ENCODE peak calls at places on chromosomes 2 and 18, in eight cellular contexts. E is adrenal gland, U is IMR-90, V is WERI-Rb-1, I is right atrium auricular region, F is cardiac muscle cell, P is SK-N-SH, S is aorta. L is an unnamed sample. For H3K9me3, the result is how much of the 10 kb centered on the place peaks cover.

GRCh38 chr18:9741821-9742541 is 33.9 kb downstream of the RAB31 start:
- DNase-seq in F (peak), E (peak), I (peak), S (peak), P (no peak), V (no peak), U (no peak), L (no peak)

GRCh38 chr18:23121133-23121532 is 14.2 kb upstream of the CABLES1 start:
- DNase-seq in U (no peak), F (no peak), V (no peak), P (no peak), I (no peak), S (no peak), E (no peak), L (no peak)

GRCh38 chr2:139909160-139909559 is 1129.0 kb upstream of the NXPH2 start:
- DNase-seq in V (no peak), E (no peak), U (no peak), F (no peak), S (no peak), P (no peak), I (no peak), L (no peak)

GRCh38 chr18:79962835-79963657 is 1.4 kb upstream of the HSBP1L1 start:
- DNase-seq in I (no peak), E (no peak), P (no peak), U (no peak), S (no peak), F (no peak), V (no peak), L (no peak)

GRCh38 chr2:209146682-209147320 is 277.0 kb upstream of the MAP2 start:
- DNase-seq in U (no peak), E (no peak), F (no peak), I (no peak), P (no peak), V (no peak), S (no peak), L (no peak)

GRCh38 chr2:192885569-192886160 is 690.9 kb upstream of the TMEFF2 start:
- DNase-seq in P (no peak), E (no peak), F (no peak), S (no peak), I (no peak), U (no peak), V (no peak), L (no peak)

GRCh38 chr18:74230922-74231714 is 60.6 kb downstream of the CYB5A start:
- DNase-seq in V (no peak), S (no peak), P (no peak), I (no peak), F (no peak), E (no peak), U (no peak), L (peak)

GRCh38 chr2:191757256-191757655 is 79.3 kb downstream of the NABP1 start:
- DNase-seq in V (no peak), P (no peak), S (no peak), U (no peak), F (no peak), I (no peak), E (no peak), L (no peak)

GRCh38 chr18:28789460-28789859 is 612.5 kb upstream of the CDH2 start:
- DNase-seq in E (no peak), U (no peak), I (no peak), V (no peak), S (no peak), F (no peak), P (no peak), L (no peak)

GRCh38 chr2:199940373-199940772 is 14.9 kb downstream of the TYW5 start:
- DNase-seq in I (no peak), S (no peak), V (no peak), E (peak), U (peak), P (peak), F (no peak), L (no peak)

DNA sequence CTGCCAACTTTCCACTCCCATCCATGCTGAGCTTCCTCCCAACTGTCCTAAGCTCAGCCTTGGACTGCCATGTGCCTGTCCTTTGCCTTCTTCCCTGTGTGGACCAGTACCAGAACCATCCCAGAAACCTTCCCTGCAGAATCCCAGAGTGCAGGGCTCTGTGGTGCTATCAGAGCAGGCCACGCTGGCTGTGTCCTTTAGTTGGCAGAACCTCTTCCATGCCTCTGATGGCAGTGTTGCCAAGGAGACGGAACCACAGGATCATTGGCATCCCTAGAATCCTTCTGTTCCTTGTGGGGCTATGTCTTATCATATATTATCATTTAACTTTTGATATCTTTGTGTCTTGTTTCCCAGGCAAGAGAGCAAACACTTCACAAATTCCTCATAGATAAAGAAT is 73.0 kb upstream of the NOSTRIN start:
- DNase-seq in U (no peak), I (no peak), F (no peak), P (no peak), E (no peak), V (no peak), S (no peak), L (no peak)
- H3K9me3 ChIP-seq in U (under half), I (under half), F (under half), P (under half), E (under half), V (under half), S (under half), L (under half)

GRCh38 chr2:220277445-220277960 is 650.1 kb downstream of the SLC4A3 start:
- DNase-seq in F (no peak), E (no peak), V (no peak), U (peak), S (peak), I (peak), P (no peak), L (no peak)
- H3K27ac ChIP-seq in F (no peak), E (no peak), V (no peak), U (peak), S (no peak), I (no peak), P (peak), L (no peak)

GRCh38 chr2:196131384-196131861 is 40.0 kb downstream of the STK17B start:
- DNase-seq in U (peak), E (peak), F (no peak), P (peak), V (peak), I (no peak), S (peak), L (peak)
- H3K9me3 ChIP-seq in U (under half), E (under half), F (under half), P (under half), V (under half), I (under half), S (under half), L (under half)

DNA sequence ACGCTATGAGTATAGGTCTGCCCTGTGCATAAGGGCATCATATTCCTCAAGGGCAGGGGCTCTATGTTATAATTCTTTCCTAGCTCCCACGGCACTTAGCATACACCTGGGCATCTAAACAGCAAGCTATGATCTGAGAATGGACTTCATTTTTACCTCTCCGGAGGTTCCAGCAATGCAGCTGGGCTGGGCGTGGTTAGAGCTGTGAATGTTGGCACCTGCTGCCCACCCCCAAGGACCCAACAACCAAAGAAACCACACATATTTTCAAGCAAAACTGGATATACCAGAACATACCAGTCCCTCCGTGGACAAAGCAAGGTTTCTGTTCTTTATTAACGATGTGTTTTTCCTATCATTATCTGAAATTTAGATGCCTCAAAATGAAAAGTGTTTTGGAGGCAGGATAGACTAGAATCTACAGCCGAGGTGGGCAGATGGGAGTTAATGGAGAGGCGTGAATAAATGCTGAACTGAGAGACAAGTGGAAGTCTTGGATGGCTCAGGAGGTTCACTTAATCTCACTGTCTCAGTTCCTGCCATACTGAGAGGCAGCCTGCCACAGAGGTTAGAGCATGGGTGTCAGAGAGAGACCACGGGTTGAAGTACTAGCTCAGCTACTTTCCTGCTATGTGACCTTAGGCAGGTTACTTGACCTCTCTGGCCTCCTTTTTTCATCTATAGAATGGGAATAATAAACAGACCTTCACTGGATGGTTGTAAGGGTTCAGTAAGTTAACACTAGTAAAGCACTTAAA is 186.6 kb upstream of the SMAD2 start:
- DNase-seq in P (no peak), U (no peak), V (no peak), F (no peak), S (no peak), E (no peak), I (no peak), L (no peak)
- H3K27ac ChIP-seq in P (no peak), U (no peak), V (no peak), F (no peak), S (no peak), E (no peak), I (no peak), L (no peak)

GRCh38 chr18:78213365-78213994 is 766.1 kb upstream of the SALL3 start:
- DNase-seq in I (no peak), E (no peak), P (no peak), F (no peak), S (no peak), U (no peak), V (no peak), L (no peak)
- H3K9me3 ChIP-seq in I (under half), E (under half), P (under half), F (under half), S (under half), U (under half), V (under half), L (under half)

DNA sequence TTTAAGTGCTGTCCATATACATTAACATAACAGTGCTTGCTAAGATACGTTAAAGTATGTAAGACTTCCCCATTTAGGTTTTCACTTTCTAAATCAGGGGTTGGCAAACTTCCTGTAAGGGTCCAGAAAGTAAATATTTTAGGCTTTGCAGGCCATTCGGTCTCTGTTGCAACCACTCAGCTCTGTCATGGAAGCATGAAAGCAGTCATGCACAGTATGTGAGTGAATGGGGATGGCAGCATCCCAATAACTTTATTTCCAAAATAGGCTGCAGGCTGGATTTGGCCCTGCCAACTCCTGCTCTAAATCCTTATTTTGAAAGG is 128.7 kb downstream of the PLA2R1 start:
- DNase-seq in I (no peak), P (no peak), F (no peak), S (no peak), V (no peak), U (no peak), E (no peak), L (no peak)
- H3K27ac ChIP-seq in I (no peak), P (no peak), F (no peak), S (no peak), V (no peak), U (no peak), E (no peak), L (no peak)

DNA sequence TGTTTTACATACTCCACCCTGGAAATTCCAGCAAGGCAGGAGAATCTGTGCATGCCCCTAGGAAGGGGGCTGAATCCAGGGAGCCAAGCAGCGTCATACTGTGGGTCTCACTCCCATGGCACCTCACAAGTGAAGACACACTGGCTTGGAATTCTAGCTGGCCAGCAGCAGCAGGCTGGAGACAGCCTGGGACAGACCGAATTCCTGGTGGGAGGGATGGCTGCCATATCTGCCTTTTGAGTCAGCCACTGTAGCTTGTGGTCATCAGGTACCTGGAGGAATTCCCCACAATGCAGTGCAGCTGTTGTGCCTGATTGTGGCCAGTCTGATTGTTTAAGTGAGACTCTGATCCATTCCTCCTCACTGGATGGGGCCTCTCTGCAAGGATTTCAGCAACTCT is 1817.3 kb downstream of the SUCLG1 start:
- DNase-seq in U (no peak), E (no peak), V (no peak), F (no peak), P (no peak), I (no peak), S (no peak), L (no peak)
- H3K9me3 ChIP-seq in U (under half), E (under half), V (under half), F (under half), P (under half), I (under half), S (under half), L (under half)

GRCh38 chr2:189608799-189609422 is 28.3 kb upstream of the SLC40A1 start:
- DNase-seq in S (no peak), F (no peak), U (peak), E (no peak), P (no peak), I (no peak), V (no peak), L (no peak)

GRCh38 chr2:189609423-189609816 is 28.8 kb upstream of the SLC40A1 start:
- DNase-seq in S (no peak), E (no peak), V (no peak), F (no peak), I (no peak), U (peak), P (no peak), L (no peak)

GRCh38 chr2:189610700-189611099 is 30.1 kb upstream of the SLC40A1 start:
- DNase-seq in V (no peak), U (no peak), E (no peak), S (no peak), P (no peak), I (no peak), F (no peak), L (no peak)

GRCh38 chr2:189608160-189608559 is 27.6 kb upstream of the SLC40A1 start:
- DNase-seq in S (no peak), U (no peak), V (no peak), I (no peak), P (no peak), F (no peak), E (no peak), L (no peak)

DNA sequence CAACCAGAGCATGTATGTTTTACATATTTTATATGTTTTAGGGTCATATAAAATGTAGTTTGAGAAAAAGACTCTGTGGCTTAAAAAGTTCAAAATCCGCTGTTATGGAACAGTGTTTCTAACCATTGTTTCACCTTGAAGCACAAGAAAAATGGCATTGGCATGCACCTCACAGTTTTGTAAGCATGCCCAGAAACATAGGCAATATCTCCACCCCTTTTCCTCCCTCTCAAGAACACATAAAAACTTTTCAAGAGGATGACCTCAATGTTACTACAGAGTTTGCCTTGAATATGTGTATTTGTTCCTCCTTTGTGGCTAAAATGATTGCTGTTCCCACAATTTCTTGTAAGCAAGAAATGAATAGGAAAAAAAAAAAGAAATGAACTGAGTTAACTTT is 29.3 kb upstream of the SLC40A1 start:
- DNase-seq in P (no peak), F (no peak), U (no peak), S (no peak), V (no peak), E (peak), I (no peak), L (no peak)
- H3K27ac ChIP-seq in P (no peak), F (no peak), U (no peak), S (no peak), V (no peak), E (peak), I (no peak), L (no peak)

GRCh38 chr2:172525601-172526000 is 30.3 kb upstream of the PDK1 start:
- DNase-seq in S (no peak), U (no peak), V (no peak), I (no peak), P (no peak), E (no peak), F (no peak), L (no peak)

GRCh38 chr2:172535119-172535518 is 20.8 kb upstream of the PDK1 start:
- DNase-seq in V (no peak), P (no peak), U (no peak), S (no peak), E (no peak), I (no peak), F (no peak), L (no peak)

GRCh38 chr2:172533687-172534086 is 22.2 kb upstream of the PDK1 start:
- DNase-seq in S (no peak), U (no peak), P (no peak), F (no peak), V (no peak), I (no peak), E (no peak), L (no peak)

GRCh38 chr2:172531309-172531708 is 24.6 kb upstream of the PDK1 start:
- DNase-seq in P (no peak), E (no peak), F (no peak), I (no peak), U (no peak), S (no peak), V (no peak), L (peak)
- H3K9me3 ChIP-seq in P (under half), E (under half), F (under half), I (under half), U (under half), S (under half), V (under half), L (under half)

GRCh38 chr2:219206442-219207253 is at the start of gene ZFAND2B:
- DNase-seq in S (peak), P (peak), F (peak), V (peak), U (peak), I (peak), E (peak), L (peak)

GRCh38 chr2:219205981-219206441 is 571 bp upstream of the ZFAND2B start:
- DNase-seq in F (no peak), S (no peak), P (no peak), V (no peak), E (no peak), U (no peak), I (no peak), L (no peak)

GRCh38 chr2:219209236-219209635 is 2.7 kb downstream of the ZFAND2B start:
- DNase-seq in V (no peak), S (no peak), E (no peak), I (no peak), P (no peak), U (no peak), F (no peak), L (no peak)

GRCh38 chr2:219207884-219208740 is 1.5 kb downstream of the ZFAND2B start:
- DNase-seq in F (no peak), P (peak), U (peak), I (no peak), E (no peak), V (no peak), S (no peak), L (no peak)

DNA sequence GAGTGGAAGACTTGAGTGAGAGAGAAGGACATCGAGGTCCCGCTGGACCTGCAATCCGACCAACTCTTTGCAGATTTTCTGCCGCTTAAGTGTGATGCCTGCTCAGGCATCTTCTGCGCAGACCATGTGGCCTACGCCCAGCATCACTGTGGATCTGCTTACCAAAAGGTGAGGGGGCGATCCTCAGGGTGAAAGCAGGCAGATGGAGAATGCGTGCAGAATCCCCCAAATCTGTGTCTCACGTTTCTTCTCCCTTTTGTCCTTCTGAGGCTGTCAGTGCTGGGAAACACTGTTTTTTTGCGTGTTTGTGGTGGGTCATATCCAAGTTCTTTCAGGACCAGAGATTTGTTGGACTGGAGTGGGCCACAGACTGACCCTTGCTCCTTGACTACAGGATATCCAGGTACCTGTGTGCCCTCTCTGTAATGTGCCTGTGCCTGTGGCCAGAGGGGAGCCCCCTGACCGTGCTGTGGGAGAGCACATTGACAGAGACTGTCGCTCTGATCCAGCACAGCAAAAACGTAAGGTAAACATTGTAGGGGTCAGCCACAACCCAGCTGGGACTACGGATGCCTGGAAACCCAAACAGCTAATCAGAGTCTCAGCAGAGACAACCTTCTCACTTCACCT is 787 bp downstream of the ZFAND2B start:
- DNase-seq in S (no peak), I (no peak), F (no peak), V (no peak), U (no peak), E (no peak), P (no peak), L (no peak)
- H3K27ac ChIP-seq in S (peak), I (peak), F (peak), V (peak), U (peak), E (peak), P (peak), L (no peak)